ENCODE peak calls at places on chromosomes 11 and 22, in seven cellular contexts. X, Q, E, U, B, O and G are unnamed samples.
A peak's percentile ranks its signal among the peaks of the same experiment; 100 is the strongest.

GRCh38 chr11:8098361-8098760 is 17.4 kb downstream of the TUB start:
- DNase-seq in U (no peak), O (no peak), X (peak; percentile 17), E (no peak), Q (peak; percentile 61), B (no peak), G (no peak)

GRCh38 chr11:82864268-82864667 is 36.0 kb downstream of the PRCP start:
- DNase-seq in X (peak; percentile 42), O (no peak), U (no peak), B (peak; percentile 82), E (peak; percentile 68), Q (peak; percentile 29), G (no peak)

GRCh38 chr11:115643491-115643995 is 139.3 kb upstream of the CADM1 start:
- DNase-seq in O (no peak), U (no peak), E (no peak), Q (no peak), B (no peak), X (no peak), G (no peak)

GRCh38 chr11:107857550-107858216 is 904 bp downstream of the SLC35F2 start:
- DNase-seq in E (no peak), B (no peak), U (no peak), X (no peak), Q (peak; percentile 29), O (no peak), G (peak; percentile 57)

GRCh38 chr11:89491141-89491690 is at the start of gene NOX4:
- DNase-seq in U (peak; percentile 65), O (peak; percentile 31), B (peak; percentile 83), E (peak; percentile 41), Q (peak; percentile 81), X (peak; percentile 30), G (peak; percentile 81)

GRCh38 chr11:10878408-10879214 is 20.8 kb upstream of the ZBED5 start:
- DNase-seq in X (no peak), O (no peak), Q (peak; percentile 58), B (no peak), E (no peak), U (peak; percentile 17), G (no peak)

GRCh38 chr11:17026487-17027082 is 12.4 kb upstream of the PLEKHA7 start:
- DNase-seq in O (no peak), X (no peak), B (no peak), U (no peak), E (no peak), Q (no peak), G (no peak)

GRCh38 chr11:116500833-116501622 is 271.8 kb downstream of the BUD13 start:
- DNase-seq in E (no peak), B (peak; percentile 27), Q (no peak), O (no peak), X (no peak), U (peak; percentile 33), G (no peak)

GRCh38 chr11:11845066-11845465 is 3.3 kb downstream of the USP47 start:
- DNase-seq in O (no peak), X (no peak), U (no peak), E (no peak), B (no peak), Q (no peak), G (no peak)

GRCh38 chr11:63427971-63428508 is 58.5 kb downstream of the SLC22A9 start:
- DNase-seq in E (no peak), Q (no peak), X (no peak), O (no peak), U (no peak), B (no peak), G (no peak)

GRCh38 chr11:10233581-10233980 is 60.4 kb downstream of the SBF2 start:
- DNase-seq in U (no peak), O (no peak), B (no peak), E (no peak), X (no peak), Q (peak; percentile 92), G (no peak)

GRCh38 chr22:30221121-30221992 is 25.2 kb downstream of the LIF start:
- DNase-seq in X (no peak), Q (no peak), B (no peak), U (no peak), O (no peak), E (no peak), G (no peak)

GRCh38 chr22:46105494-46106278 is 44.6 kb upstream of the PPARA start:
- DNase-seq in O (peak; percentile 88), X (peak; percentile 79), U (no peak), Q (peak; percentile 93), E (peak; percentile 63), B (peak; percentile 83), G (no peak)
- H3K36me3 ChIP-seq in O (peaks cover 93% of the 10 kb centered on the region), X (peaks cover 91% of the 10 kb centered on the region), U (no peaks in the 10 kb centered on the region), Q (peaks cover 78% of the 10 kb centered on the region), E (no peaks in the 10 kb centered on the region), B (peaks cover 51% of the 10 kb centered on the region), G (peaks cover 56% of the 10 kb centered on the region)

DNA sequence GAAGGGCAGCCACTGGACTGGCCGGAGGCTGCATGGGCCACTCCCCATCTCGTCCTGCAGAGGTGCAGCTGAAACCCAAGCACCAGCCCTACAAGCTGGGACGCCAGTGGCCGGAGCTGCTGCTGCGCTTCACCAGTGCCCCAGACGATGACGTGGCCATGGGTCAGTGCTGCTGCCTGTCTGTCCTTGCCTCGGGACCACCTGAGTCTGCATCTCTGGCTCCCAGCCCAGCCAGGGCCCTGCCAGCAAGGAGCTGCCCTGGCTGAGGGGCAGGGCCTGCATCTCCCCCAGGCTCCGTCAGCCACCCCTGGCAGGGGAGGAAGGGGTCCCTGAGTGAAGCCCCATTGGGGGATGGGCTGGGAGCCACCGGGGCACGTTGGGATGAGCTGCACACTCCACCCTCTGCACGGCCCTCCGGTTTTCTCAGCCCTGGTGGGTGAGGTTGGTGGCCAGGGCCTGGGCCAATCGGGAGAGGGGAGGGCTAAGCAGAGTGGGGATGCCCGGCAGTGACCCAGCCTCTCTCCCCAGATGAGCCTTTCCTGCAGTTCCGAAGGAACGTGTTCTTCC is 7.2 kb downstream of the FRMD8 start:
- DNase-seq in U (no peak), Q (no peak), B (no peak), X (no peak), E (no peak), O (no peak), G (no peak)
- H3K36me3 ChIP-seq in U (peaks cover 15% of the 10 kb centered on the region), Q (peaks cover 38% of the 10 kb centered on the region), B (peaks cover 10% of the 10 kb centered on the region), X (peaks cover 97% of the 10 kb centered on the region), E (no peaks in the 10 kb centered on the region), O (peaks cover 36% of the 10 kb centered on the region), G (peaks cover 66% of the 10 kb centered on the region)

GRCh38 chr22:20809538-20810185 is 35.7 kb downstream of the SERPIND1 start:
- DNase-seq in Q (no peak), E (no peak), X (no peak), B (peak; percentile 35), U (no peak), O (no peak), G (peak; percentile 55)

GRCh38 chr22:20804650-20805049 is 30.7 kb downstream of the SERPIND1 start:
- DNase-seq in O (no peak), U (no peak), B (peak; percentile 41), X (no peak), E (no peak), Q (no peak), G (no peak)

GRCh38 chr22:20805972-20806471 is 32.1 kb downstream of the SERPIND1 start:
- DNase-seq in X (no peak), Q (peak; percentile 12), U (no peak), B (peak; percentile 13), O (no peak), E (no peak), G (peak; percentile 43)

GRCh38 chr22:20808844-20809243 is 34.9 kb downstream of the SERPIND1 start:
- DNase-seq in E (no peak), U (no peak), B (no peak), O (no peak), Q (no peak), X (no peak), G (no peak)

GRCh38 chr22:20807315-20807752 is 33.4 kb downstream of the SERPIND1 start:
- DNase-seq in U (no peak), O (no peak), Q (peak; percentile 81), B (peak; percentile 28), X (no peak), E (no peak), G (no peak)
- H3K36me3 ChIP-seq in U (peaks cover 90% of the 10 kb centered on the region), O (peaks cover 44% of the 10 kb centered on the region), Q (peaks cover 21% of the 10 kb centered on the region), B (peaks cover 91% of the 10 kb centered on the region), X (peaks cover 100% of the 10 kb centered on the region), E (no peaks in the 10 kb centered on the region), G (peaks cover 82% of the 10 kb centered on the region)

GRCh38 chr22:49360746-49361145 is 466.9 kb downstream of the BRD1 start:
- DNase-seq in B (no peak), Q (no peak), U (no peak), E (no peak), O (no peak), X (no peak), G (no peak)
- H3K36me3 ChIP-seq in B (no peaks in the 10 kb centered on the region), Q (no peaks in the 10 kb centered on the region), U (no peaks in the 10 kb centered on the region), E (no peaks in the 10 kb centered on the region), O (no peaks in the 10 kb centered on the region), X (no peaks in the 10 kb centered on the region), G (no peaks in the 10 kb centered on the region)

GRCh38 chr11:126265801-126266200 is 2.9 kb downstream of the SRPRA start:
- DNase-seq in U (no peak), E (no peak), X (no peak), Q (peak; percentile 10), B (no peak), O (no peak), G (no peak)
- H3K36me3 ChIP-seq in U (peaks cover 71% of the 10 kb centered on the region), E (no peaks in the 10 kb centered on the region), X (peaks cover 67% of the 10 kb centered on the region), Q (peaks cover 41% of the 10 kb centered on the region), B (peaks cover 46% of the 10 kb centered on the region), O (peaks cover 53% of the 10 kb centered on the region), G (peaks cover 57% of the 10 kb centered on the region)

DNA sequence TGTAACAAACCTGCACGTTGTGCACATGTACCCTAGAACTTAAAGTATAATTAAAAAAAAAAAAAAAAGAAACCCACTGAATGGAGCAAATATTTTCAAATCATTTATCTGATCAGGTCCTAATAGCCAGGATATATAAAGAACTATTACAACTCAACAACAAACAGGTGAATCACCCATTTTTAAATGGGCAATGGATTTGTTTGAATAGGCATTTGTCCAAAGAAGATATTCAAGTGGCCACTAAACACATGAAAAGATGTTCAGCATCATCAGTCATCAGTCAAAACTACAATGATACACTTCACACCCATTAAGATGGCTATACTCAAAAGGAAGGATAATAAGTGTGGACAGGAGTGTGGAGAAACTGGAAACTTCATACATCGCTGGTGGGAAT is 53.3 kb downstream of the ARRB1 start:
- DNase-seq in B (no peak), O (no peak), E (no peak), Q (peak; percentile 13), U (no peak), X (no peak), G (no peak)
- H3K36me3 ChIP-seq in B (no peaks in the 10 kb centered on the region), O (no peaks in the 10 kb centered on the region), E (no peaks in the 10 kb centered on the region), Q (no peaks in the 10 kb centered on the region), U (no peaks in the 10 kb centered on the region), X (peaks cover 8% of the 10 kb centered on the region), G (no peaks in the 10 kb centered on the region)

DNA sequence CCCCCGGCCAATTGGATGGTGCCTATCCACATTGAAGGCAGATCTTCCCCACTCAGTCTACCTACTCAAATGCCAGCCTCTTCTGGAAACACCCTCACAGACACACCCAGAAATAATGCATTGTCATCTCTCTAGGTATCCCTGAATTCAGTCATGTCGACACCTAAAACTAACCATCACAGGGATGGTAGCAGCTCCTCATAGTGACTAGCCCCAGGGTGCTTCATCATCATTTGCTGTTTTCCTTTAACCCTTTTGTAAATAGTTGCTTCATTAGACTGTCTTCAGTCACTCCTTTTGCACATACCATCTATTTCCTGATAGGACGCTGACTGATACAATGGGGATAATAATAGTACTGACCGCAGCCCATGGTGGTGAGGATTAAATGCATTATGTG is 18.8 kb upstream of the AMOTL1 start:
- DNase-seq in B (no peak), Q (no peak), U (no peak), X (no peak), O (peak; percentile 79), E (no peak), G (no peak)
- H3K36me3 ChIP-seq in B (no peaks in the 10 kb centered on the region), Q (no peaks in the 10 kb centered on the region), U (peaks cover 38% of the 10 kb centered on the region), X (no peaks in the 10 kb centered on the region), O (peaks cover 8% of the 10 kb centered on the region), E (no peaks in the 10 kb centered on the region), G (no peaks in the 10 kb centered on the region)